ENCODE peak calls at places on chromosomes 6 and 20, in seven cellular contexts. D is T-helper 17 cell, Q is aorta, F is EL, C is AG20443, M is MV-4-11, S is NCI-H748 treated with DMSO at 0.1 percent for 48 hours. K is an unnamed sample.
A peak's percentile ranks its signal among the peaks of the same experiment; 100 is the strongest.

GRCh38 chr6:32436995-32437836 is 2.5 kb upstream of the HLA-DRA start:
- DNase-seq in D (no peak), Q (no peak), F (no peak), C (peak; percentile 22), M (peak; percentile 94), S (no peak), K (peak; percentile 51)

GRCh38 chr20:63498950-63499332 is at the start of gene EEF1A2:
- DNase-seq in D (peak; percentile 40), Q (no peak), F (no peak), C (peak; percentile 50), M (peak; percentile 36), S (no peak), K (no peak)

GRCh38 chr20:3340443-3340842 is 67.0 kb downstream of the DNAAF9 start:
- DNase-seq in D (no peak), Q (peak; percentile 80), F (no peak), C (peak; percentile 40), M (peak; percentile 16), S (no peak), K (no peak)

GRCh38 chr20:47740225-47741184 is 44.8 kb downstream of the SULF2 start:
- DNase-seq in D (no peak), Q (peak; percentile 73), F (no peak), C (peak; percentile 36), M (peak; percentile 94), S (peak; percentile 33), K (no peak)

GRCh38 chr6:148508401-148509151 is 165.9 kb downstream of the SASH1 start:
- DNase-seq in D (no peak), Q (no peak), F (peak; percentile 79), C (peak; percentile 69), M (no peak), S (no peak), K (no peak)

GRCh38 chr6:44250718-44251123 is 3.8 kb downstream of the HSP90AB1 start:
- DNase-seq in D (no peak), Q (no peak), F (no peak), C (no peak), M (no peak), S (no peak), K (no peak)

GRCh38 chr20:7347409-7347808 is 579.9 kb downstream of the BMP2 start:
- DNase-seq in D (no peak), Q (no peak), F (no peak), C (no peak), M (no peak), S (no peak), K (no peak)

GRCh38 chr6:2731281-2731909 is 19.3 kb downstream of the MYLK4 start:
- DNase-seq in D (no peak), Q (no peak), F (peak; percentile 18), C (no peak), M (no peak), S (no peak), K (no peak)

K was measured in Kasumi-1.